ENCODE peak calls at places on chromosomes 4 and X, in four cellular contexts. N is GM23248, U is PC-3, O is HCT116. Q is an unnamed sample.

GRCh38 chr4:116358633-116359222 is 726.6 kb downstream of the TRAM1L1 start:
- DNase-seq in U (peak; percentile 94), N (peak; percentile 72), O (peak; percentile 52), Q (peak; percentile 42)

GRCh38 chr4:163157157-163157556 is 9.5 kb downstream of the NAF1 start:
- DNase-seq in N (peak; percentile 80), O (no peak), U (no peak), Q (no peak)

GRCh38 chrX:39427492-39428289 is 626.4 kb downstream of the MID1IP1 start:
- DNase-seq in O (no peak), U (peak; percentile 15), N (peak; percentile 58), Q (no peak)

GRCh38 chrX:131331152-131331551 is 42.0 kb upstream of the IGSF1 start:
- DNase-seq in U (no peak), O (no peak), N (no peak), Q (no peak)

GRCh38 chr4:41339812-41340809 is 83.4 kb downstream of the UCHL1 start:
- DNase-seq in U (peak; percentile 52), N (peak; percentile 69), O (no peak), Q (no peak)

GRCh38 chr4:121656269-121656641 is 40.5 kb downstream of the ANXA5 start:
- DNase-seq in O (peak; percentile 65), N (peak; percentile 69), U (peak; percentile 62), Q (peak; percentile 5)

GRCh38 chr4:171876636-171877035 is 63.4 kb downstream of the GALNTL6 start:
- DNase-seq in U (no peak), N (no peak), O (no peak), Q (no peak)

GRCh38 chr4:162952232-162952631 is 214.5 kb downstream of the NAF1 start:
- DNase-seq in N (no peak), U (peak; percentile 23), O (peak; percentile 29), Q (peak; percentile 9)

GRCh38 chr4:10212400-10212799 is 95.8 kb upstream of the WDR1 start:
- DNase-seq in O (no peak), U (no peak), N (peak; percentile 64), Q (no peak)

GRCh38 chr4:37530451-37530850 is 155.7 kb downstream of the RELL1 start:
- DNase-seq in N (no peak), O (no peak), U (no peak), Q (no peak)

GRCh38 chr4:152454398-152455011 is 81.4 kb downstream of the FBXW7 start:
- DNase-seq in U (peak; percentile 53), O (no peak), N (peak; percentile 70), Q (no peak)

GRCh38 chr4:8917868-8918783 is 46.5 kb upstream of the HMX1 start:
- DNase-seq in O (peak; percentile 38), N (peak; percentile 63), U (peak; percentile 72), Q (no peak)

GRCh38 chr4:140448830-140449229 is 21.4 kb upstream of the CLGN start:
- DNase-seq in N (peak; percentile 4), O (no peak), U (peak; percentile 51), Q (no peak)

GRCh38 chr4:185936650-185937376 is 124.8 kb upstream of the SORBS2 start:
- DNase-seq in N (no peak), U (no peak), O (no peak), Q (no peak)

GRCh38 chr4:18666322-18666721 is 644.8 kb upstream of the LCORL start:
- DNase-seq in N (no peak), O (no peak), U (no peak), Q (no peak)

GRCh38 chr4:139223682-139224317 is 46.8 kb upstream of the ELF2 start:
- DNase-seq in N (peak; percentile 69), U (peak; percentile 37), O (no peak), Q (no peak)

GRCh38 chr4:110165382-110166285 is 32.8 kb downstream of the ELOVL6 start:
- DNase-seq in N (peak; percentile 89), U (peak; percentile 73), O (peak; percentile 31), Q (no peak)

GRCh38 chrX:95718746-95719145 is 965.9 kb upstream of the DIAPH2 start:
- DNase-seq in U (no peak), O (no peak), N (no peak), Q (no peak)

GRCh38 chr4:54063737-54064316 is 578 bp downstream of the CHIC2 start:
- DNase-seq in O (no peak), U (peak; percentile 27), N (peak; percentile 49), Q (no peak)

GRCh38 chr4:54063224-54063623 is 1.2 kb downstream of the CHIC2 start:
- DNase-seq in O (no peak), U (peak; percentile 70), N (peak; percentile 81), Q (no peak)

GRCh38 chr4:54061067-54061466 is 3.3 kb downstream of the CHIC2 start:
- DNase-seq in N (no peak), O (no peak), U (no peak), Q (no peak)

GRCh38 chr4:54061873-54062272 is 2.5 kb downstream of the CHIC2 start:
- DNase-seq in N (no peak), O (no peak), U (no peak), Q (no peak)

GRCh38 chr4:54062392-54062791 is 2.0 kb downstream of the CHIC2 start:
- DNase-seq in O (no peak), N (no peak), U (no peak), Q (no peak)
- H3K79me2 ChIP-seq in O (peaks cover 67% of the 10 kb centered on the region), N (peaks cover 69% of the 10 kb centered on the region), U (peaks cover 69% of the 10 kb centered on the region), Q (peaks cover 64% of the 10 kb centered on the region)

DNA sequence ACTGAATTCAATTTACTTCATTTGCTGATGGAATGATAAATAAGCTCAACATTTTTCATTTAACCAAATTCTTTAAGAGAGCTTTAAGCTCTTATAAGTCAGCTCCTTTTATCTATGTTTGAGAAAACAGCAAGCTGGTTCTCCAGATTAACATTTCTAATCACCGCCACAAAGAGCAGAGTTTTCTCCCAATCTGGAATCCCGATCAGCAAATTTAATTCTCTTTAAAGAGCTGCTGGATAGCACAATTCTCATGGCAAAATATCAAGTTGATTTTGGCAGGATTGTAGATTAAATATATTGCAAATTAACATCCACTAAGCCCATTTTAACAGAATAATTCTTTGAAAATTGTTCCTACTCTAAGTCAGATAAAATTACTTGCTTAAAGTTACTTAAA is 48.8 kb downstream of the RPS6KA3 start:
- DNase-seq in N (peak; percentile 6), U (no peak), O (no peak), Q (no peak)
- H3K9me2 ChIP-seq in N (no peaks in the 10 kb centered on the region), U (no peaks in the 10 kb centered on the region), O (no peaks in the 10 kb centered on the region), Q (no peaks in the 10 kb centered on the region)

GRCh38 chr4:689498-690122 is 659 bp upstream of the SLC49A3 start:
- DNase-seq in O (no peak), N (no peak), U (no peak), Q (no peak)

GRCh38 chr4:687975-688694 is 816 bp downstream of the SLC49A3 start:
- DNase-seq in U (peak; percentile 12), N (no peak), O (no peak), Q (peak; percentile 83)

GRCh38 chr4:688695-689497 is at the start of gene SLC49A3:
- DNase-seq in U (no peak), N (peak; percentile 48), O (no peak), Q (peak; percentile 35)

GRCh38 chr4:687048-687974 is 1.6 kb downstream of the SLC49A3 start:
- DNase-seq in O (peak; percentile 66), N (peak; percentile 98), U (peak; percentile 73), Q (peak; percentile 86)

GRCh38 chr4:692771-693554 is 4.0 kb upstream of the SLC49A3 start:
- DNase-seq in N (no peak), U (no peak), O (no peak), Q (no peak)
- H2AFZ ChIP-seq in N (no peak overlapping the region), U (no peak overlapping the region), O (no peak overlapping the region), Q (no peak overlapping the region)

GRCh38 chr4:102871772-102872171 is 3.0 kb downstream of the CISD2 start:
- DNase-seq in U (no peak), O (no peak), N (no peak), Q (no peak)

GRCh38 chr4:102868153-102868781 is 525 bp upstream of the CISD2 start:
- DNase-seq in U (no peak), N (no peak), O (no peak), Q (no peak)

GRCh38 chr4:102869569-102870227 is 906 bp downstream of the CISD2 start:
- DNase-seq in O (no peak), N (no peak), U (no peak), Q (no peak)

GRCh38 chr4:102868782-102869568 is at the start of gene CISD2:
- DNase-seq in O (peak; percentile 82), U (peak; percentile 80), N (peak; percentile 97), Q (peak; percentile 89)

DNA sequence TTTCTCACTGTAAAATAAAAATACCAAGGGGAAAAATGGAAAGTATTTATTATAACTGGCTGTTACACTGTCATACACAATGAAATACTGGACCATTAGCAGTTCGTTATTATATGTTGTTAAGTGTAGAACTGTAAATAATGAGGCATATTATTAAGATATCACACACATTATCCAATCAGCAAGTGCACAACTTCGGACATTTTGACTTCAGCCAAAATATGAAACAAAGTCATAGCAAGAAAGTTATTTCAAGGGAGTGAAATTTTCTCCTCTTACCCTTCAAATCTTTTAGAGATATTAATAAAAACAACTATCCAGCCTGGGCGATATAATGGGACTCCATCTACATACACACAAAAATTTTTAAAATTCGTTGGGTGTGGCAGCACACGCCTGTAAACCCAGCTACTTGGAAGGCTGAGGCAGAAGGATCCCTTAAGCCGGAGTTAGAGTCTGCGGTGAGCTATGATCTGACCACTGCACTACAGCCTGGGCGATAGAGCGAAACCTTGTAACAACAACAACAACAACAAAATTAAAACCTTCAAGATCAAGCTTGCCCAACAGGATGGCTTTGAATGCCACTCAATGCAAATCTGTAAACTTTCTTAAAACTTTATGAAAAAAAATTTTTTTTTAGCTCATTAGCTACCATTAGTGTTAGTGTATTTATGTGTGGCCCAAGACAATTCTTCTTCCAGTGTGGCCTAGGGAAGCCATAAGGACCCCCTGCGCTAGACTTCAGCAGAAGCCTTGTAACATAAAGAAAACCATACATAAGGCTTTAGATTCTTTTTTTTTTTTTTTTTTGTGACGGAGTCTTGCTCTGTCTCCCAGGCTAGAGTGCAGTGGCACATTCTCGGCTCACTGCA is 1.3 kb upstream of the CISD2 start:
- DNase-seq in U (no peak), N (no peak), O (no peak), Q (no peak)
- H3K79me2 ChIP-seq in U (peaks cover 50% of the 10 kb centered on the region), N (peaks cover 81% of the 10 kb centered on the region), O (peaks cover 87% of the 10 kb centered on the region), Q (peaks cover 50% of the 10 kb centered on the region)

DNA sequence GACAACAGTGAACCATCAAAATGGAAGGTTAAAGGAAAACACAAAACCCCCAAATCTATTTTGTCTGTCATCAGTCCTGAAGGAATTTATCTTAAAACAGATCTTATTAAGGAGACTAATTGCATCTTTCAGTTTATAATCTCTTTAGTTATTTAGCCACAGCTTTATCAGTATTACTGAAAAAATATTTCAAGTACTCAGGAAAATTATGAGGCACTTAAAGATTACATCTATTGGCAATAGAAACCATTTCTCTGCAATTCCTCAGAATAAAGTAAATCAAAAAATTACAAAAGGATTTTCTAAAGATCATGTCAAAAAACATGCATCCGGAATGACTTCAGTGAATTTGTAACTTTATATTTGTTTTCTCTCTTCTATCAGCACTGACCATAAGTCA is 35.2 kb downstream of the ANTXR2 start:
- DNase-seq in O (no peak), U (no peak), N (no peak), Q (no peak)
- H3K9me2 ChIP-seq in O (no peaks in the 10 kb centered on the region), U (no peaks in the 10 kb centered on the region), N (no peaks in the 10 kb centered on the region), Q (no peaks in the 10 kb centered on the region)

DNA sequence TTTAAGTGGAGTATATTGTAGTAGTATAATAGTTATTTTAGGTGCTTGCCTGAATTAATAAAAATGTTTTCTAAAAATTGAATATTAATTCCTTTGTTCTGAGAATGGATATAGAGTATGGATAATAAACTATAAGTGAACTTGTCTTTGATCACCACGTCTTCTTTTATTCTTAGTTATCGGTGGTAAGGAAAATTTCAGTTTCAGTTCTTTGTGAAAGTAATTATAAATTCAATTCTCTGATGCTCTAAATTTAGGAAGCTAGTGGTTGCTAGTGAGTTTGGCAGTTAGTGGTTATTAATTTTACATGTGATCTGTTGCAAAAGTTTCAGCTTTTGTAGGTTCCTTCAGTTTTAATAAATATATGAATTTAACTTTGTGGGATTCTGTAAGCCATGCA is 30.8 kb downstream of the MRPL1 start:
- DNase-seq in N (no peak), O (no peak), U (no peak), Q (no peak)
- H2AFZ ChIP-seq in N (no peak overlapping the region), O (no peak overlapping the region), U (no peak overlapping the region), Q (no peak overlapping the region)

Q was measured in PC-9.